ENCODE peak calls at places on chromosomes 5 and 9, in nine cellular contexts. One of them, this sample, is unnamed.

GRCh38 chr5:121199238-121199999 is 652.3 kb upstream of the FTMT start:
- DNase-seq in AG04449: peak
- DNase-seq in mesothelial cell of epicardium: no peak
- DNase-seq in tibial artery: no peak
- DNase-seq in WTC11: no peak
- DNase-seq in AG09319: no peak
- DNase-seq in RWPE1: peak
- DNase-seq in spleen: no peak
- DNase-seq in breast epithelium: no peak
- DNase-seq in this sample: no peak

GRCh38 chr9:103942171-103942570 is 151.9 kb upstream of the SMC2 start:
- DNase-seq in tibial artery: no peak
- DNase-seq in AG09319: no peak
- DNase-seq in spleen: no peak
- DNase-seq in RWPE1: no peak
- DNase-seq in breast epithelium: no peak
- DNase-seq in AG04449: no peak
- DNase-seq in WTC11: no peak
- DNase-seq in mesothelial cell of epicardium: no peak
- DNase-seq in this sample: no peak

GRCh38 chr9:6224393-6225154 is 9.0 kb downstream of the IL33 start:
- DNase-seq in tibial artery: no peak
- DNase-seq in RWPE1: no peak
- DNase-seq in WTC11: no peak
- DNase-seq in mesothelial cell of epicardium: no peak
- DNase-seq in AG04449: no peak
- DNase-seq in spleen: no peak
- DNase-seq in AG09319: no peak
- DNase-seq in breast epithelium: no peak
- DNase-seq in this sample: no peak

GRCh38 chr9:99633260-99633659 is 188.4 kb upstream of the NR4A3 start:
- DNase-seq in mesothelial cell of epicardium: no peak
- DNase-seq in WTC11: no peak
- DNase-seq in spleen: no peak
- DNase-seq in RWPE1: no peak
- DNase-seq in tibial artery: no peak
- DNase-seq in AG09319: no peak
- DNase-seq in breast epithelium: no peak
- DNase-seq in AG04449: no peak
- DNase-seq in this sample: no peak

GRCh38 chr9:120555884-120556283 is 24.1 kb downstream of the CDK5RAP2 start:
- DNase-seq in breast epithelium: no peak
- DNase-seq in AG09319: no peak
- DNase-seq in WTC11: no peak
- DNase-seq in mesothelial cell of epicardium: no peak
- DNase-seq in RWPE1: no peak
- DNase-seq in AG04449: no peak
- DNase-seq in spleen: no peak
- DNase-seq in tibial artery: no peak
- DNase-seq in this sample: no peak

GRCh38 chr9:12628546-12628945 is 64.6 kb upstream of the TYRP1 start:
- DNase-seq in mesothelial cell of epicardium: no peak
- DNase-seq in AG09319: no peak
- DNase-seq in spleen: no peak
- DNase-seq in AG04449: no peak
- DNase-seq in RWPE1: no peak
- DNase-seq in tibial artery: no peak
- DNase-seq in WTC11: no peak
- DNase-seq in breast epithelium: no peak
- DNase-seq in this sample: no peak

GRCh38 chr5:176535101-176535654 is 2.0 kb downstream of the RNF44 start:
- DNase-seq in spleen: peak
- DNase-seq in AG04449: no peak
- DNase-seq in mesothelial cell of epicardium: no peak
- DNase-seq in breast epithelium: no peak
- DNase-seq in tibial artery: no peak
- DNase-seq in WTC11: no peak
- DNase-seq in AG09319: no peak
- DNase-seq in RWPE1: no peak
- DNase-seq in this sample: no peak

GRCh38 chr9:131954299-131954698 is 125.4 kb downstream of the MED27 start:
- DNase-seq in breast epithelium: no peak
- DNase-seq in AG09319: no peak
- DNase-seq in WTC11: no peak
- DNase-seq in mesothelial cell of epicardium: no peak
- DNase-seq in spleen: no peak
- DNase-seq in tibial artery: no peak
- DNase-seq in RWPE1: no peak
- DNase-seq in AG04449: no peak
- DNase-seq in this sample: no peak

GRCh38 chr9:88792502-88792901 is 198.8 kb upstream of the S1PR3 start:
- DNase-seq in AG09319: no peak
- DNase-seq in tibial artery: no peak
- DNase-seq in WTC11: no peak
- DNase-seq in spleen: no peak
- DNase-seq in RWPE1: no peak
- DNase-seq in mesothelial cell of epicardium: no peak
- DNase-seq in breast epithelium: no peak
- DNase-seq in AG04449: no peak
- DNase-seq in this sample: no peak

GRCh38 chr5:90602681-90603080 is 44.1 kb downstream of the ADGRV1 start:
- DNase-seq in AG04449: no peak
- DNase-seq in AG09319: no peak
- DNase-seq in mesothelial cell of epicardium: no peak
- DNase-seq in WTC11: no peak
- DNase-seq in RWPE1: no peak
- DNase-seq in tibial artery: no peak
- DNase-seq in spleen: no peak
- DNase-seq in breast epithelium: no peak
- DNase-seq in this sample: no peak

GRCh38 chr5:90606539-90606938 is 47.9 kb downstream of the ADGRV1 start:
- DNase-seq in breast epithelium: no peak
- DNase-seq in tibial artery: no peak
- DNase-seq in mesothelial cell of epicardium: no peak
- DNase-seq in AG04449: no peak
- DNase-seq in WTC11: no peak
- DNase-seq in spleen: no peak
- DNase-seq in AG09319: no peak
- DNase-seq in RWPE1: no peak
- DNase-seq in this sample: no peak
- TF ChIP-seq CTCF in breast epithelium: no peak
- TF ChIP-seq CTCF in tibial artery: no peak
- TF ChIP-seq CTCF in mesothelial cell of epicardium: no peak
- TF ChIP-seq CTCF in AG04449: no peak
- TF ChIP-seq CTCF in WTC11: no peak
- TF ChIP-seq CTCF in spleen: no peak
- TF ChIP-seq CTCF in AG09319: no peak
- TF ChIP-seq CTCF in RWPE1: no peak
- TF ChIP-seq CTCF in this sample: no peak

DNA sequence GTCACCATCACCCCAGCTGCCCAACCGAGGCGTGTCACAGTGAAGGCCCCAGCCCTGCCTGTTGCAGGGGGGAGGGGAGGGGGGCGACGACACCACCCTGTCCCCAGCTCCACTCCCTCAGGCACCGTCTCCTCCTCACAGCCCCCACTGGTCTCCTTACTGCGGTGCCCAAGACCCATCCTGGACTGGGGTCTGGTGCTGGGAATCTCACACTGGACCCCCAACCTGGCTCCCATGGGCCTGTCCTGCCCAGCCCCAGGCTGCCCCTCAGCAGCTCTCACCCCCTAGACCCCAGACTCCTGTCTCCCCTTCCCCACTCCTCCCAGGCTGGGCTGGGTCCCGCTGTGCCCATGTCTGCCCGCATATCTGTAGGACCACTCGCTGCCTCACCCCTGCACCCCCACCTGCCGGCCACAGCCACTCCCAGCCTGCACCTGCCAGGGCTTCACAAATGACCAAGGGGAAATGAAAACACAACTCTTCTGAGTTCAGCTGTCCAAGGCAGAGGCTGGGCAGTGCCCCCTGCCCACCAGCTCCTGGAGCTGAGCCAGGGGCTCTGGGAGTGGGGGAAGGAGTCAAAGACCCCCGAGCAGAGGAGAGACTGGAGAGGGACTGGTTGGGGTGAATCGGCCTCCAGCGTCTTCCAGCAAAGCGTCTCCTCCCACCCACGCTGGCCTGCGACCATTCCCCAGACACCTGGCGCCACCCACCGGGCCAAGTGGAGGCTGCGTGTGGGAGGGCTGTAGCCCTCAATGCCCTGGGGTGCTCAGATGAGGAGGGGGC is 32.6 kb upstream of the EGFL7 start:
- DNase-seq in spleen: peak
- DNase-seq in breast epithelium: no peak
- DNase-seq in tibial artery: no peak
- DNase-seq in mesothelial cell of epicardium: peak
- DNase-seq in AG09319: no peak
- DNase-seq in AG04449: no peak
- DNase-seq in WTC11: peak
- DNase-seq in RWPE1: no peak
- DNase-seq in this sample: peak
- TF ChIP-seq CTCF in spleen: peak
- TF ChIP-seq CTCF in breast epithelium: peak
- TF ChIP-seq CTCF in tibial artery: peak
- TF ChIP-seq CTCF in mesothelial cell of epicardium: peak
- TF ChIP-seq CTCF in AG09319: peak
- TF ChIP-seq CTCF in AG04449: peak
- TF ChIP-seq CTCF in WTC11: peak
- TF ChIP-seq CTCF in RWPE1: peak
- TF ChIP-seq CTCF in this sample: no peak

GRCh38 chr5:139402561-139403158 is 1.2 kb downstream of the SPATA24 start:
- DNase-seq in tibial artery: no peak
- DNase-seq in spleen: no peak
- DNase-seq in breast epithelium: no peak
- DNase-seq in AG09319: no peak
- DNase-seq in WTC11: peak
- DNase-seq in RWPE1: no peak
- DNase-seq in mesothelial cell of epicardium: no peak
- DNase-seq in AG04449: no peak
- DNase-seq in this sample: no peak
- TF ChIP-seq CTCF in tibial artery: no peak
- TF ChIP-seq CTCF in spleen: no peak
- TF ChIP-seq CTCF in breast epithelium: no peak
- TF ChIP-seq CTCF in AG09319: peak
- TF ChIP-seq CTCF in WTC11: peak
- TF ChIP-seq CTCF in RWPE1: no peak
- TF ChIP-seq CTCF in mesothelial cell of epicardium: no peak
- TF ChIP-seq CTCF in AG04449: peak
- TF ChIP-seq CTCF in this sample: no peak

DNA sequence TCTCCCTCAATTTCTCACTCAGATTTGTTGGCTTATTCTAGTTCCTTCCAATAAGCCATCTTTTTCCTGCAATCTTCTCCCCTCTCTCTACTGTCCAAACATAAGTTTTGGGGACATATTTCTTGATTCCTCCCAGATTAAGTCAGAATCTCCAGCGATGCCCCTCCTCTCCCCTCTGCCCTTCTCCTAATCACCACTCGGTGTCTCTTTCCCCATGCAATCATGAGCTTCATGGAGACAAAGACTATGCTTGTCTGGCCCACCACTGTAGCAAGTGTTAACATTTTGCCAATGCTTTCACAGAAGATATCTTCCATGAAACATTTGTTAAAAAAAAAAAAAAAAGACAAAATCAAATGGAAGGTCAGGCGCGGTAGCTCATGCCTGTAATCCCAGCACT is 42.4 kb downstream of the PDE6A start:
- DNase-seq in WTC11: no peak
- DNase-seq in breast epithelium: no peak
- DNase-seq in AG09319: no peak
- DNase-seq in spleen: no peak
- DNase-seq in RWPE1: no peak
- DNase-seq in AG04449: no peak
- DNase-seq in tibial artery: no peak
- DNase-seq in mesothelial cell of epicardium: no peak
- DNase-seq in this sample: no peak
- TF ChIP-seq CTCF in WTC11: no peak
- TF ChIP-seq CTCF in breast epithelium: no peak
- TF ChIP-seq CTCF in AG09319: no peak
- TF ChIP-seq CTCF in spleen: no peak
- TF ChIP-seq CTCF in RWPE1: no peak
- TF ChIP-seq CTCF in AG04449: no peak
- TF ChIP-seq CTCF in tibial artery: no peak
- TF ChIP-seq CTCF in mesothelial cell of epicardium: no peak
- TF ChIP-seq CTCF in this sample: no peak

This sample was measured in activated B cell treated with CpG ODN at 0.5 μM for 24 hours.